ENCODE peak calls at places on chromosomes 11 and 22, in five cellular contexts. M is neuronal stem cell, O is GM23248, N is keratinocyte, K is SK-N-SH. Z is an unnamed sample.

GRCh38 chr22:50170453-50171318 is at the start of gene PANX2:
- DNase-seq in K (peak; percentile 85), O (peak; percentile 48), N (no peak), M (no peak), Z (no peak)

GRCh38 chr11:110098645-110099044 is 5.5 kb downstream of the ZC3H12C start:
- DNase-seq in K (no peak), N (no peak), M (no peak), O (no peak), Z (no peak)

GRCh38 chr11:129951201-129951882 is 51.3 kb downstream of the PRDM10 start:
- DNase-seq in K (no peak), N (no peak), O (no peak), M (no peak), Z (no peak)

GRCh38 chr11:3021125-3021524 is 29.0 kb upstream of the NAP1L4 start:
- DNase-seq in N (no peak), K (peak; percentile 76), O (peak; percentile 45), M (peak; percentile 56), Z (peak; percentile 68)

GRCh38 chr22:33014621-33015020 is 43.6 kb downstream of the SYN3 start:
- DNase-seq in M (no peak), O (no peak), K (no peak), N (no peak), Z (no peak)

GRCh38 chr22:48222742-48223487 is 1460.5 kb downstream of the TBC1D22A start:
- DNase-seq in M (no peak), N (no peak), K (no peak), O (no peak), Z (no peak)

GRCh38 chr22:37202706-37203105 is 9.6 kb downstream of the SSTR3 start:
- DNase-seq in N (no peak), M (no peak), K (no peak), O (no peak), Z (no peak)

GRCh38 chr22:40385041-40385782 is 14.8 kb downstream of the SGSM3 start:
- DNase-seq in O (no peak), N (no peak), M (no peak), K (no peak), Z (no peak)

GRCh38 chr22:28429711-28430110 is 249.9 kb downstream of the TTC28 start:
- DNase-seq in M (no peak), O (peak; percentile 47), K (no peak), N (no peak), Z (no peak)

GRCh38 chr11:102831709-102832492 is 11.5 kb downstream of the MMP3 start:
- DNase-seq in O (peak; percentile 67), K (no peak), M (no peak), N (no peak), Z (no peak)
- H2AFZ ChIP-seq in O (peak overlapping the region; percentile 84), K (peak overlapping the region; percentile 78), M (no peak overlapping the region), N (no peak overlapping the region), Z (peak overlapping the region; percentile 17)

GRCh38 chr11:43614214-43614613 is 66.3 kb upstream of the HSD17B12 start:
- DNase-seq in K (no peak), M (no peak), O (no peak), N (no peak), Z (no peak)

GRCh38 chr11:43619863-43620505 is 60.6 kb upstream of the HSD17B12 start:
- DNase-seq in M (no peak), N (no peak), K (no peak), O (no peak), Z (no peak)
- H3K27me3 ChIP-seq in M (no peaks in the 10 kb centered on the region), N (no peaks in the 10 kb centered on the region), K (no peaks in the 10 kb centered on the region), O (no peaks in the 10 kb centered on the region), Z (no peaks in the 10 kb centered on the region)

GRCh38 chr11:506238-506949 is 648 bp downstream of the RNH1 start:
- DNase-seq in N (peak; percentile 89), M (no peak), K (peak; percentile 99), O (peak; percentile 98), Z (peak; percentile 99)
- H2AFZ ChIP-seq in N (peak overlapping the region; percentile 23), M (peak overlapping the region; percentile 97), K (peak overlapping the region; percentile 84), O (no peak overlapping the region), Z (peak overlapping the region; percentile 51)

DNA sequence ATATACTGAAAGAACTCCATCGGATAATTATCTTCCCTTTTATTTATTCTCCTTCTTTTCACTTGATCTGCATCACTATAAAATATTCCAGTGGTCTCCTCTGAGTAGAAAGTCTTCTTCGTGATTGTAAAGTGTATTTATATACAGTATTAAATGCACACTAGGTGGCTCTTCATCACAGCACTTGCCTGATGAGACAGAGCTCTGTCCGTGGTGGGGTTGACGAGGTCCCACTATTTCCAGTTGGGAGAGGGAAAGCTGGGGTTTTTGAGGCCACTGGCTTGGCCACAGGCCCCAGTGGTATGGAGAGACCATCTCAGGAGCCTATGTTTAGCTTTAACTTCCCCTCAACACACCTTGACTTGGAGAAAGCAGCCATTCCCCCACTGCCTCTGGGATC is 31.6 kb upstream of the ZBTB16 start:
- DNase-seq in N (no peak), K (no peak), O (peak; percentile 23), M (no peak), Z (no peak)
- H3K27me3 ChIP-seq in N (peaks cover 5% of the 10 kb centered on the region), K (peaks cover 5% of the 10 kb centered on the region), O (peaks cover 76% of the 10 kb centered on the region), M (no peaks in the 10 kb centered on the region), Z (peaks cover 19% of the 10 kb centered on the region)

GRCh38 chr22:24803064-24803542 is 2.9 kb upstream of the SGSM1 start:
- DNase-seq in N (peak; percentile 4), K (peak; percentile 78), M (peak; percentile 65), O (peak; percentile 49), Z (peak; percentile 72)
- H2AFZ ChIP-seq in N (no peak overlapping the region), K (no peak overlapping the region), M (no peak overlapping the region), O (no peak overlapping the region), Z (no peak overlapping the region)

GRCh38 chr11:17719028-17719939 is at the start of gene MYOD1:
- DNase-seq in M (no peak), K (peak; percentile 70), N (no peak), O (peak; percentile 21), Z (no peak)

GRCh38 chr11:17718510-17718962 is 835 bp upstream of the MYOD1 start:
- DNase-seq in O (no peak), N (no peak), K (no peak), M (no peak), Z (no peak)

GRCh38 chr11:17721242-17721999 is 2.0 kb downstream of the MYOD1 start:
- DNase-seq in K (peak; percentile 62), M (no peak), O (peak; percentile 12), N (no peak), Z (no peak)

GRCh38 chr11:17720796-17721171 is 1.4 kb downstream of the MYOD1 start:
- DNase-seq in K (peak; percentile 65), O (no peak), N (no peak), M (no peak), Z (no peak)

DNA sequence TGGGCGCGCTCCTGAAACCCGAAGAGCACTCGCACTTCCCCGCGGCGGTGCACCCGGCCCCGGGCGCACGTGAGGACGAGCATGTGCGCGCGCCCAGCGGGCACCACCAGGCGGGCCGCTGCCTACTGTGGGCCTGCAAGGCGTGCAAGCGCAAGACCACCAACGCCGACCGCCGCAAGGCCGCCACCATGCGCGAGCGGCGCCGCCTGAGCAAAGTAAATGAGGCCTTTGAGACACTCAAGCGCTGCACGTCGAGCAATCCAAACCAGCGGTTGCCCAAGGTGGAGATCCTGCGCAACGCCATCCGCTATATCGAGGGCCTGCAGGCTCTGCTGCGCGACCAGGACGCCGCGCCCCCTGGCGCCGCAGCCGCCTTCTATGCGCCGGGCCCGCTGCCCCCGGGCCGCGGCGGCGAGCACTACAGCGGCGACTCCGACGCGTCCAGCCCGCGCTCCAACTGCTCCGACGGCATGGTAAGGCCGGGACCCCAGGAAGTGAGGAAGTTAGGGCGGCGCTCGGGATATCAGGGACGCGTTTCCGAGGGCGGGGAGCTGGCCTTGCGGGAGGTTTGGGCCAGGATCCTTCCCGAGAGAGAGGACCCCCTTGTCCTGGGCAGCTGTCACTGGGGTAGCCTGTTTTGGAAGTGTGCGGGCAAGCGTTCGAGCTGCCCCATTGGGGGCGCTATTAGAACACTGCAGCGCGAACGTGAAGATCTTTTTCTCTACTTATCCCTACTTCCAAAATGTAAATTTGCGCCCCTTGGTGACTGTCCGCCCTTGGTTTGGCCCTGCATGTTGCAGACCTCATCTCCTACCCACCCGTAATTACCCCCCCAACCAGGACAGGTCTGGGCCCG is 797 bp downstream of the MYOD1 start:
- DNase-seq in O (peak; percentile 23), M (no peak), N (no peak), K (peak; percentile 83), Z (peak; percentile 46)
- H3K27me3 ChIP-seq in O (peaks cover 74% of the 10 kb centered on the region), M (peaks cover 66% of the 10 kb centered on the region), N (peaks cover 77% of the 10 kb centered on the region), K (peaks cover 54% of the 10 kb centered on the region), Z (peaks cover 100% of the 10 kb centered on the region)